ENCODE peak calls at places on chromosomes 11 and 22, in five cellular contexts. M is A549, B is H1, P is tibial nerve, R is esophagus muscularis mucosa. W is an unnamed sample.

GRCh38 chr11:82775736-82776346 is 42.2 kb upstream of the FAM181B start:
- DNase-seq in R (no peak), B (peak; percentile 50), P (no peak), M (peak; percentile 42), W (no peak)

GRCh38 chr11:35087648-35088047 is 51.3 kb upstream of the CD44 start:
- DNase-seq in M (no peak), R (peak; percentile 87), B (no peak), P (no peak), W (no peak)

GRCh38 chr11:64245401-64245796 is 1.3 kb downstream of the PPP1R14B start:
- DNase-seq in M (no peak), R (no peak), P (no peak), B (no peak), W (no peak)

GRCh38 chr11:116472661-116473060 is 300.1 kb downstream of the BUD13 start:
- DNase-seq in B (no peak), P (no peak), M (no peak), R (no peak), W (no peak)

GRCh38 chr22:43838161-43838560 is 24.2 kb downstream of the SULT4A1 start:
- DNase-seq in P (no peak), R (no peak), M (no peak), B (no peak), W (no peak)

GRCh38 chr11:33323421-33323820 is 66.2 kb downstream of the HIPK3 start:
- DNase-seq in P (no peak), M (no peak), B (no peak), R (no peak), W (no peak)

GRCh38 chr11:134611537-134611936 is 199.5 kb upstream of the B3GAT1 start:
- DNase-seq in B (no peak), M (no peak), P (no peak), R (no peak), W (no peak)

GRCh38 chr11:15775051-15775541 is 581.2 kb downstream of the SOX6 start:
- DNase-seq in P (no peak), B (no peak), M (no peak), R (peak; percentile 64), W (no peak)

GRCh38 chr11:66239998-66240780 is 28.2 kb upstream of the RAB1B start:
- DNase-seq in M (no peak), P (no peak), R (no peak), B (no peak), W (no peak)

GRCh38 chr11:112881461-112881860 is 79.8 kb upstream of the NCAM1 start:
- DNase-seq in B (peak; percentile 7), M (peak; percentile 25), P (no peak), R (no peak), W (no peak)

GRCh38 chr11:69367211-69367964 is 73.4 kb downstream of the MYEOV start:
- DNase-seq in P (no peak), B (no peak), M (no peak), R (peak; percentile 89), W (peak; percentile 53)

GRCh38 chr22:31160328-31160978 is 471 bp downstream of the RNF185 start:
- DNase-seq in P (no peak), M (no peak), B (no peak), R (no peak), W (no peak)

GRCh38 chr11:46009647-46010046 is 87.2 kb downstream of the LARGE2 start:
- DNase-seq in B (no peak), R (no peak), P (no peak), M (no peak), W (no peak)

GRCh38 chr11:108216988-108217387 is 5.5 kb downstream of the NPAT start:
- DNase-seq in B (no peak), R (no peak), P (no peak), M (no peak), W (no peak)

GRCh38 chr11:131760191-131760951 is 390.0 kb downstream of the NTM start:
- DNase-seq in B (no peak), P (no peak), R (peak; percentile 47), M (no peak), W (no peak)

GRCh38 chr11:1854132-1854948 is 1.5 kb downstream of the LSP1 start:
- DNase-seq in P (no peak), M (no peak), B (no peak), R (no peak), W (no peak)

DNA sequence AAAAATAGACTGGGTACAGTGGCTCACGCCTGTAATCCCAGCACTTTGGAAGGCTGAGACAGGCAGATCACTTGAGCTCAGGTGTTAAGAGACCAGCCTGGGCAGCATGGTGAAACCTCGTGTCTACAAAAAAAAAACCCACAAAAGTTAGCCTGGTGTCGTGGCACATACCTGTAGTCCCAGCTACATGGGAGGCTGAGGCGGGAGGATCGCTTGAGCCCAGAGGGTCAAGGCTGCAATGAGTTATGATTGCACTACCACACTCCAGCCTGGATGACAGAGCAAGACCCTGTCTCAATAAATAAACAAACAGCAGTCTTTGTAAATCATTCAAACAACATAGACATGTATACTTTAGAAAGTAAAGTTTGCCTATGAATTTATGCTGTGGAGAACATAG is 2.5 kb downstream of the MOV10L1 start:
- DNase-seq in R (no peak), P (no peak), M (no peak), B (no peak), W (no peak)
- H3K4me1 ChIP-seq in R (no peaks in the 10 kb centered on the region), P (no peaks in the 10 kb centered on the region), M (no peaks in the 10 kb centered on the region), B (no peaks in the 10 kb centered on the region), W (no peaks in the 10 kb centered on the region)

GRCh38 chr11:48096588-48097525 is 116.5 kb downstream of the PTPRJ start:
- DNase-seq in P (no peak), M (no peak), R (peak; percentile 57), B (no peak), W (no peak)
- TF ChIP-seq EP300 in P (no peak), M (no peak), R (no peak), B (no peak), W (no peak)

GRCh38 chr22:41216984-41217383 is 11.9 kb downstream of the L3MBTL2 start:
- DNase-seq in P (no peak), R (no peak), M (no peak), B (no peak), W (no peak)
- H3K27ac ChIP-seq in P (peak overlapping the region; percentile 74), R (peak overlapping the region; percentile 86), M (no peak overlapping the region), B (peak overlapping the region; percentile 9), W (peak overlapping the region; percentile 69)

GRCh38 chr11:77136074-77136473 is 8.0 kb downstream of the MYO7A start:
- DNase-seq in P (no peak), R (no peak), B (no peak), M (no peak), W (no peak)
- H3K4me1 ChIP-seq in P (no peaks in the 10 kb centered on the region), R (peaks cover 18% of the 10 kb centered on the region), B (no peaks in the 10 kb centered on the region), M (no peaks in the 10 kb centered on the region), W (peaks cover 6% of the 10 kb centered on the region)

GRCh38 chr11:61589961-61590360 is 9.1 kb upstream of the SYT7 start:
- DNase-seq in R (no peak), M (no peak), B (no peak), P (no peak), W (no peak)
- TF ChIP-seq EP300 in R (no peak), M (no peak), B (no peak), P (no peak), W (no peak)

GRCh38 chr11:61454520-61454919 is 24.6 kb downstream of the SDHAF2 start:
- DNase-seq in M (no peak), P (no peak), R (no peak), B (no peak), W (no peak)
- H3K27ac ChIP-seq in M (no peak overlapping the region), P (no peak overlapping the region), R (peak overlapping the region; percentile 51), B (no peak overlapping the region), W (no peak overlapping the region)

GRCh38 chr11:68343761-68344256 is 31.4 kb downstream of the LRP5 start:
- DNase-seq in R (no peak), P (no peak), B (no peak), M (no peak), W (no peak)

GRCh38 chr11:68347841-68348240 is 35.5 kb downstream of the LRP5 start:
- DNase-seq in R (no peak), M (no peak), P (no peak), B (no peak), W (no peak)

GRCh38 chr11:68347345-68347744 is 35.0 kb downstream of the LRP5 start:
- DNase-seq in P (no peak), M (no peak), R (no peak), B (no peak), W (no peak)

GRCh38 chr11:68342459-68343158 is 30.2 kb downstream of the LRP5 start:
- DNase-seq in B (peak; percentile 29), M (no peak), R (no peak), P (no peak), W (no peak)

GRCh38 chr11:68345776-68346728 is 33.7 kb downstream of the LRP5 start:
- DNase-seq in R (no peak), M (no peak), P (no peak), B (no peak), W (no peak)
- H3K4me1 ChIP-seq in R (peaks cover 54% of the 10 kb centered on the region), M (peaks cover 34% of the 10 kb centered on the region), P (no peaks in the 10 kb centered on the region), B (peaks cover 8% of the 10 kb centered on the region), W (peaks cover 61% of the 10 kb centered on the region)

GRCh38 chr11:130649749-130650275 is 201.4 kb downstream of the ADAMTS15 start:
- DNase-seq in P (no peak), M (no peak), B (no peak), R (peak; percentile 81), W (no peak)
- TF ChIP-seq EP300 in P (no peak), M (no peak), B (no peak), R (no peak), W (no peak)

GRCh38 chr11:128859563-128860441 is 7.3 kb downstream of the KCNJ1 start:
- DNase-seq in B (peak; percentile 75), M (peak; percentile 24), P (peak; percentile 51), R (no peak), W (no peak)
- H3K27ac ChIP-seq in B (no peak overlapping the region), M (no peak overlapping the region), P (no peak overlapping the region), R (no peak overlapping the region), W (no peak overlapping the region)